ENCODE peak calls at places on chromosome 1, in six cellular contexts. One of them, this sample, is unnamed.

GRCh38 chr1:12161662-12162458 is 4.9 kb upstream of the TNFRSF1B start:
- DNase-seq in epithelial cell of proximal tubule: no peak
- DNase-seq in AG04449: peak
- DNase-seq in IMR-90: peak
- DNase-seq in Jurkat, Clone E6-1: peak
- DNase-seq in lower lobe of right lung: peak
- DNase-seq in this sample: peak

GRCh38 chr1:12113433-12114339 is 50.6 kb downstream of the TNFRSF8 start:
- DNase-seq in epithelial cell of proximal tubule: no peak
- DNase-seq in AG04449: no peak
- DNase-seq in IMR-90: peak
- DNase-seq in Jurkat, Clone E6-1: no peak
- DNase-seq in lower lobe of right lung: no peak
- DNase-seq in this sample: no peak

GRCh38 chr1:39398278-39399010 is 93.0 kb upstream of the BMP8A start:
- DNase-seq in epithelial cell of proximal tubule: peak
- DNase-seq in AG04449: peak
- DNase-seq in IMR-90: peak
- DNase-seq in Jurkat, Clone E6-1: peak
- DNase-seq in lower lobe of right lung: peak
- DNase-seq in this sample: peak

GRCh38 chr1:109193653-109194590 is 19.8 kb upstream of the SARS1 start:
- DNase-seq in epithelial cell of proximal tubule: no peak
- DNase-seq in AG04449: no peak
- DNase-seq in IMR-90: no peak
- DNase-seq in Jurkat, Clone E6-1: no peak
- DNase-seq in lower lobe of right lung: peak
- DNase-seq in this sample: no peak

GRCh38 chr1:162191396-162192322 is 122.2 kb downstream of the NOS1AP start:
- DNase-seq in epithelial cell of proximal tubule: no peak
- DNase-seq in AG04449: no peak
- DNase-seq in IMR-90: no peak
- DNase-seq in Jurkat, Clone E6-1: no peak
- DNase-seq in lower lobe of right lung: no peak
- DNase-seq in this sample: no peak

GRCh38 chr1:207429963-207430362 is 24.2 kb upstream of the CR2 start:
- DNase-seq in epithelial cell of proximal tubule: no peak
- DNase-seq in AG04449: no peak
- DNase-seq in IMR-90: no peak
- DNase-seq in Jurkat, Clone E6-1: no peak
- DNase-seq in lower lobe of right lung: no peak
- DNase-seq in this sample: no peak

GRCh38 chr1:64564891-64565290 is 95.0 kb downstream of the CACHD1 start:
- DNase-seq in epithelial cell of proximal tubule: no peak
- DNase-seq in AG04449: no peak
- DNase-seq in IMR-90: no peak
- DNase-seq in Jurkat, Clone E6-1: no peak
- DNase-seq in lower lobe of right lung: no peak
- DNase-seq in this sample: no peak

GRCh38 chr1:71298633-71299032 is 217.8 kb upstream of the ZRANB2 start:
- DNase-seq in epithelial cell of proximal tubule: no peak
- DNase-seq in AG04449: no peak
- DNase-seq in IMR-90: no peak
- DNase-seq in Jurkat, Clone E6-1: no peak
- DNase-seq in lower lobe of right lung: no peak
- DNase-seq in this sample: no peak

GRCh38 chr1:65497276-65497830 is 76.9 kb downstream of the LEPR start:
- DNase-seq in epithelial cell of proximal tubule: no peak
- DNase-seq in AG04449: no peak
- DNase-seq in IMR-90: peak
- DNase-seq in Jurkat, Clone E6-1: no peak
- DNase-seq in lower lobe of right lung: no peak
- DNase-seq in this sample: no peak

DNA sequence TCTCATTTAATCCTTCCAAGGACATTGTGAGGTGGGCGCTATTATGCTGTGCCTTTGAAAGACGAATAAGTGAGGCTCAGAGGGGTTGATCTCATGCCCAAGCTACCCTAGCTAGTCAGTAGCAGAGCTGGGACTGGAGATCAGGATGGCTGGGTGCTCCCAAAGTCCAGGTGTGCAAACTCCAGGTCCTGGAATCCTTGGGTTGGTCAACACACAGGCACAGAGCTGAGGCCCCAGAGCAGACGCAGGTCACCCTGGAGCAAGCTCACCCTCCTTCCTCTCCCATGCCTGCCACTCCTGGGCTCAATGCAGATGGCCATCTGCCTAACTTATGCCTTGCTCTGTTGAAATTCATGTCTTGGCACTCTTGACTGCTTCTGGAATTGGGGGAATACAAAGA is 587.2 kb downstream of the PTPRU start:
- DNase-seq in epithelial cell of proximal tubule: no peak
- DNase-seq in AG04449: no peak
- DNase-seq in IMR-90: no peak
- DNase-seq in Jurkat, Clone E6-1: no peak
- DNase-seq in lower lobe of right lung: no peak
- DNase-seq in this sample: no peak
- H3K4me3 ChIP-seq in epithelial cell of proximal tubule: no peak
- H3K4me3 ChIP-seq in AG04449: no peak
- H3K4me3 ChIP-seq in IMR-90: no peak
- H3K4me3 ChIP-seq in Jurkat, Clone E6-1: no peak
- H3K4me3 ChIP-seq in lower lobe of right lung: no peak
- H3K4me3 ChIP-seq in this sample: no peak

GRCh38 chr1:186763107-186763506 is 65.6 kb upstream of the PLA2G4A start:
- DNase-seq in epithelial cell of proximal tubule: no peak
- DNase-seq in AG04449: peak
- DNase-seq in IMR-90: peak
- DNase-seq in Jurkat, Clone E6-1: no peak
- DNase-seq in lower lobe of right lung: no peak
- DNase-seq in this sample: peak
- H3K4me3 ChIP-seq in epithelial cell of proximal tubule: no peak
- H3K4me3 ChIP-seq in AG04449: no peak
- H3K4me3 ChIP-seq in IMR-90: no peak
- H3K4me3 ChIP-seq in Jurkat, Clone E6-1: no peak
- H3K4me3 ChIP-seq in lower lobe of right lung: no peak
- H3K4me3 ChIP-seq in this sample: no peak

GRCh38 chr1:150578278-150579109 is 916 bp downstream of the MCL1 start:
- DNase-seq in epithelial cell of proximal tubule: no peak
- DNase-seq in AG04449: peak
- DNase-seq in IMR-90: peak
- DNase-seq in Jurkat, Clone E6-1: no peak
- DNase-seq in lower lobe of right lung: no peak
- DNase-seq in this sample: peak
- H3K4me3 ChIP-seq in epithelial cell of proximal tubule: peak
- H3K4me3 ChIP-seq in AG04449: peak
- H3K4me3 ChIP-seq in IMR-90: peak
- H3K4me3 ChIP-seq in Jurkat, Clone E6-1: peak
- H3K4me3 ChIP-seq in lower lobe of right lung: peak
- H3K4me3 ChIP-seq in this sample: peak

GRCh38 chr1:230636575-230637163 is 5.6 kb upstream of the COG2 start:
- DNase-seq in epithelial cell of proximal tubule: no peak
- DNase-seq in AG04449: no peak
- DNase-seq in IMR-90: no peak
- DNase-seq in Jurkat, Clone E6-1: no peak
- DNase-seq in lower lobe of right lung: no peak
- DNase-seq in this sample: no peak
- H3K4me3 ChIP-seq in epithelial cell of proximal tubule: no peak
- H3K4me3 ChIP-seq in AG04449: no peak
- H3K4me3 ChIP-seq in IMR-90: no peak
- H3K4me3 ChIP-seq in Jurkat, Clone E6-1: no peak
- H3K4me3 ChIP-seq in lower lobe of right lung: no peak
- H3K4me3 ChIP-seq in this sample: no peak

GRCh38 chr1:86258106-86258505 is 101.5 kb upstream of the COL24A1 start:
- DNase-seq in epithelial cell of proximal tubule: no peak
- DNase-seq in AG04449: no peak
- DNase-seq in IMR-90: peak
- DNase-seq in Jurkat, Clone E6-1: no peak
- DNase-seq in lower lobe of right lung: no peak
- DNase-seq in this sample: peak
- H3K4me3 ChIP-seq in epithelial cell of proximal tubule: no peak
- H3K4me3 ChIP-seq in AG04449: no peak
- H3K4me3 ChIP-seq in IMR-90: no peak
- H3K4me3 ChIP-seq in Jurkat, Clone E6-1: no peak
- H3K4me3 ChIP-seq in lower lobe of right lung: no peak
- H3K4me3 ChIP-seq in this sample: no peak

This sample was measured in astrocyte of the cerebellum.